ENCODE peak calls at places on chromosomes 1 and 21, in six cellular contexts. L is amygdala, C is EH, Z is HTR-8/SVneo, A is neuronal stem cell, Q is sigmoid colon. Y is an unnamed sample.
A peak's percentile ranks its signal among the peaks of the same experiment; 100 is the strongest.

GRCh38 chr1:155093938-155094621 is 15.4 kb downstream of the EFNA3 start:
- DNase-seq in L (no peak), C (peak; percentile 62), Z (no peak), A (no peak), Q (peak; percentile 71), Y (peak; percentile 58)

GRCh38 chr1:201748331-201748730 is 80.6 kb upstream of the IPO9 start:
- DNase-seq in L (no peak), C (peak; percentile 99), Z (peak; percentile 50), A (no peak), Q (no peak), Y (no peak)

GRCh38 chr1:242206994-242207393 is 208.1 kb upstream of the MAP1LC3C start:
- DNase-seq in L (no peak), C (no peak), Z (no peak), A (no peak), Q (no peak), Y (no peak)

GRCh38 chr21:15437873-15438272 is 291.9 kb upstream of the USP25 start:
- DNase-seq in L (no peak), C (no peak), Z (peak; percentile 25), A (no peak), Q (no peak), Y (no peak)

GRCh38 chr1:207890136-207890738 is 20.7 kb downstream of the CD34 start:
- DNase-seq in L (no peak), C (peak; percentile 96), Z (peak; percentile 61), A (no peak), Q (peak; percentile 92), Y (peak; percentile 61)

GRCh38 chr1:20974069-20974468 is 187.0 kb upstream of the HP1BP3 start:
- DNase-seq in L (no peak), C (peak; percentile 91), Z (no peak), A (no peak), Q (no peak), Y (no peak)

GRCh38 chr1:29503441-29503840 is 267.1 kb downstream of the PTPRU start:
- DNase-seq in L (no peak), C (no peak), Z (no peak), A (no peak), Q (peak; percentile 1), Y (no peak)

GRCh38 chr21:27476696-27477095 is 509.8 kb upstream of the ADAMTS5 start:
- DNase-seq in L (no peak), C (peak; percentile 62), Z (peak; percentile 18), A (no peak), Q (no peak), Y (no peak)

GRCh38 chr1:39214021-39214713 is 9.7 kb downstream of the MACF1 start:
- DNase-seq in L (no peak), C (peak; percentile 85), Z (no peak), A (peak; percentile 88), Q (no peak), Y (no peak)

GRCh38 chr1:71787699-71788098 is 494.6 kb downstream of the NEGR1 start:
- DNase-seq in L (no peak), C (no peak), Z (no peak), A (no peak), Q (no peak), Y (no peak)

GRCh38 chr1:44405041-44405803 is at the start of gene RNF220:
- DNase-seq in L (no peak), C (peak; percentile 73), Z (peak; percentile 26), A (peak; percentile 78), Q (no peak), Y (peak; percentile 66)

GRCh38 chr21:41141031-41141457 is 26.9 kb upstream of the BACE2 start:
- DNase-seq in L (no peak), C (peak; percentile 83), Z (no peak), A (no peak), Q (no peak), Y (no peak)

GRCh38 chr1:214700381-214700780 is 97.4 kb downstream of the CENPF start:
- DNase-seq in L (no peak), C (no peak), Z (no peak), A (no peak), Q (no peak), Y (no peak)

GRCh38 chr1:168482106-168482505 is 61.7 kb downstream of the XCL2 start:
- DNase-seq in L (no peak), C (peak; percentile 29), Z (no peak), A (peak; percentile 80), Q (no peak), Y (no peak)

GRCh38 chr1:67969446-67969845 is 81.0 kb downstream of the DIRAS3 start:
- DNase-seq in L (no peak), C (no peak), Z (no peak), A (no peak), Q (no peak), Y (no peak)

GRCh38 chr1:23673086-23673813 is 18.4 kb upstream of the RPL11 start:
- DNase-seq in L (no peak), C (peak; percentile 71), Z (peak; percentile 42), A (peak; percentile 59), Q (no peak), Y (no peak)

GRCh38 chr1:201310251-201310985 is 27.1 kb downstream of the PKP1 start:
- DNase-seq in L (no peak), C (no peak), Z (no peak), A (no peak), Q (no peak), Y (no peak)

GRCh38 chr21:41610042-41610839 is 102.3 kb upstream of the TMPRSS2 start:
- DNase-seq in L (no peak), C (peak; percentile 76), Z (no peak), A (no peak), Q (peak; percentile 68), Y (no peak)

GRCh38 chr1:100924212-100924611 is 28.3 kb downstream of the SLC30A7 start:
- DNase-seq in L (no peak), C (peak; percentile 41), Z (no peak), A (no peak), Q (no peak), Y (no peak)

GRCh38 chr1:64246294-64246917 is 43.0 kb downstream of the UBE2U start:
- DNase-seq in L (no peak), C (peak; percentile 50), Z (no peak), A (peak; percentile 31), Q (no peak), Y (no peak)

GRCh38 chr1:156661932-156662587 is 15.1 kb downstream of the NES start:
- DNase-seq in L (no peak), C (peak; percentile 71), Z (no peak), A (no peak), Q (no peak), Y (no peak)

GRCh38 chr1:3912809-3913685 is 13.0 kb upstream of the C1orf174 start:
- DNase-seq in L (no peak), C (no peak), Z (no peak), A (no peak), Q (no peak), Y (no peak)

GRCh38 chr1:60657926-60658325 is 424.4 kb upstream of the NFIA start:
- DNase-seq in L (no peak), C (no peak), Z (no peak), A (no peak), Q (no peak), Y (no peak)

GRCh38 chr21:26070822-26071425 is 99.6 kb downstream of the APP start:
- DNase-seq in L (no peak), C (peak; percentile 79), Z (no peak), A (no peak), Q (peak; percentile 81), Y (peak; percentile 36)

GRCh38 chr1:3695326-3696217 is 43.3 kb downstream of the TP73 start:
- DNase-seq in L (peak; percentile 15), C (peak; percentile 45), Z (peak; percentile 46), A (peak; percentile 49), Q (no peak), Y (no peak)

GRCh38 chr1:44359234-44359937 is 4.3 kb upstream of the ERI3 start:
- DNase-seq in L (no peak), C (peak; percentile 7), Z (no peak), A (no peak), Q (no peak), Y (no peak)

GRCh38 chr1:180311011-180311730 is 81.1 kb downstream of the LHX4 start:
- DNase-seq in L (no peak), C (peak; percentile 67), Z (no peak), A (no peak), Q (no peak), Y (no peak)

GRCh38 chr1:207277241-207277640 is 44.2 kb upstream of the CD55 start:
- DNase-seq in L (no peak), C (no peak), Z (no peak), A (no peak), Q (no peak), Y (no peak)

GRCh38 chr1:212430955-212431394 is 1.7 kb upstream of the NENF start:
- DNase-seq in L (no peak), C (no peak), Z (no peak), A (no peak), Q (no peak), Y (no peak)

GRCh38 chr1:227887697-227888403 is 59.9 kb downstream of the WNT9A start:
- DNase-seq in L (no peak), C (peak; percentile 7), Z (no peak), A (peak; percentile 52), Q (peak; percentile 93), Y (peak; percentile 67)

GRCh38 chr1:212956231-212956630 is 5.9 kb downstream of the VASH2 start:
- DNase-seq in L (no peak), C (no peak), Z (no peak), A (no peak), Q (no peak), Y (no peak)

GRCh38 chr1:222889445-222889844 is 74.6 kb downstream of the DISP1 start:
- DNase-seq in L (no peak), C (peak; percentile 61), Z (no peak), A (no peak), Q (no peak), Y (no peak)

GRCh38 chr1:31792541-31792940 is 23.3 kb downstream of the SPOCD1 start:
- DNase-seq in L (no peak), C (no peak), Z (no peak), A (no peak), Q (peak; percentile 47), Y (no peak)

GRCh38 chr1:186244825-186245224 is 130.2 kb downstream of the TPR start:
- DNase-seq in L (no peak), C (peak; percentile 35), Z (no peak), A (no peak), Q (no peak), Y (no peak)

GRCh38 chr1:4653328-4653660 is 1.1 kb upstream of the AJAP1 start:
- DNase-seq in L (no peak), C (no peak), Z (no peak), A (no peak), Q (no peak), Y (no peak)

Y was measured in mucosa of descending colon.